ENCODE peak calls at places on chromosome 7, in ten cellular contexts. V, T, K, H, L, D, O, C, N and Q are unnamed samples.

GRCh38 chr7:50477640-50478039 is 27.5 kb upstream of the FIGNL1 start:
- DNase-seq in T (no peak), O (no peak), L (no peak), K (no peak), C (no peak), V (no peak), D (no peak), N (no peak), H (peak), Q (no peak)

GRCh38 chr7:115533785-115534184 is 496.8 kb downstream of the TFEC start:
- DNase-seq in L (peak), V (peak), N (peak), C (no peak), D (no peak), T (peak), K (no peak), H (no peak), O (no peak), Q (no peak)

GRCh38 chr7:101817031-101817929 is at the start of gene CUX1:
- DNase-seq in V (peak), H (peak), D (peak), C (no peak), N (no peak), K (no peak), T (peak), O (no peak), L (no peak), Q (peak)

GRCh38 chr7:98199131-98199530 is 12.1 kb upstream of the BHLHA15 start:
- DNase-seq in H (no peak), D (no peak), L (no peak), K (no peak), V (no peak), T (peak), O (no peak), N (no peak), C (no peak), Q (no peak)

GRCh38 chr7:107715531-107715930 is 28.4 kb upstream of the CBLL1 start:
- DNase-seq in O (no peak), N (peak), K (no peak), V (peak), T (peak), D (no peak), C (no peak), L (no peak), H (no peak), Q (no peak)

GRCh38 chr7:128858380-128859231 is 4.0 kb upstream of the ATP6V1F start:
- DNase-seq in T (no peak), D (no peak), L (no peak), H (no peak), C (no peak), V (no peak), K (no peak), N (no peak), O (no peak), Q (no peak)

GRCh38 chr7:65307651-65308299 is 65.9 kb upstream of the ZNF92 start:
- DNase-seq in C (peak), N (peak), V (peak), K (peak), H (peak), T (peak), L (peak), O (no peak), D (peak), Q (peak)

GRCh38 chr7:36283711-36284130 is 105.9 kb upstream of the ANLN start:
- DNase-seq in C (no peak), O (no peak), V (no peak), H (no peak), D (peak), L (no peak), T (no peak), N (no peak), K (no peak), Q (no peak)

GRCh38 chr7:2120251-2120660 is 112.5 kb downstream of the MAD1L1 start:
- DNase-seq in C (peak), O (peak), H (no peak), D (no peak), V (no peak), K (no peak), N (no peak), L (no peak), T (no peak), Q (peak)

GRCh38 chr7:137670521-137671064 is 176.2 kb downstream of the DGKI start:
- DNase-seq in K (no peak), O (no peak), N (peak), V (peak), T (peak), D (no peak), C (no peak), L (no peak), H (peak), Q (no peak)